ENCODE peak calls at places on chromosome 6, in four cellular contexts. X, H, Y and L are unnamed samples.

GRCh38 chr6:51814418-51814817 is 273.0 kb downstream of the PKHD1 start:
- DNase-seq in X (peak), H (no peak), Y (no peak), L (no peak)

GRCh38 chr6:108689279-108690161 is 128.8 kb downstream of the FOXO3 start:
- DNase-seq in H (peak), X (no peak), Y (peak), L (no peak)

GRCh38 chr6:80186082-80186481 is 79.6 kb downstream of the BCKDHB start:
- DNase-seq in X (no peak), H (no peak), Y (no peak), L (no peak)

GRCh38 chr6:18263561-18264337 is 581 bp downstream of the DEK start:
- DNase-seq in X (peak), H (no peak), Y (peak), L (no peak)

GRCh38 chr6:10369896-10370295 is 45.0 kb downstream of the TFAP2A start:
- DNase-seq in X (no peak), Y (no peak), H (no peak), L (no peak)

GRCh38 chr6:143596857-143597256 is 80.9 kb upstream of the PHACTR2 start:
- DNase-seq in Y (no peak), X (peak), H (no peak), L (no peak)

GRCh38 chr6:130677766-130678165 is 149.4 kb upstream of the SMLR1 start:
- DNase-seq in X (no peak), H (no peak), Y (no peak), L (no peak)

GRCh38 chr6:62652692-62653328 is 366.8 kb upstream of the KHDRBS2 start:
- DNase-seq in X (peak), Y (no peak), H (no peak), L (no peak)

GRCh38 chr6:152206072-152206818 is 398.8 kb downstream of the ESR1 start:
- DNase-seq in H (no peak), Y (no peak), X (peak), L (no peak)

GRCh38 chr6:154403803-154404202 is 47.2 kb upstream of the IPCEF1 start:
- DNase-seq in Y (peak), X (no peak), H (no peak), L (no peak)

GRCh38 chr6:87115402-87116135 is 20.7 kb upstream of the CGA start:
- DNase-seq in H (no peak), X (peak), Y (no peak), L (no peak)

GRCh38 chr6:90859612-90860011 is 272.7 kb upstream of the MAP3K7 start:
- DNase-seq in Y (no peak), H (no peak), X (peak), L (no peak)

GRCh38 chr6:78436335-78436734 is 431.0 kb upstream of the IRAK1BP1 start:
- DNase-seq in H (no peak), X (peak), Y (no peak), L (no peak)

GRCh38 chr6:31172973-31173384 is 2.5 kb upstream of the POU5F1 start:
- DNase-seq in Y (no peak), H (no peak), X (peak), L (no peak)

GRCh38 chr6:32501016-32501415 is 29.1 kb downstream of the HLA-DRB5 start:
- DNase-seq in X (no peak), Y (no peak), H (no peak), L (no peak)

GRCh38 chr6:95087394-95088097 is 489.8 kb upstream of the MANEA start:
- DNase-seq in Y (no peak), X (no peak), H (no peak), L (no peak)

GRCh38 chr6:150720774-150721233 is 121.1 kb downstream of the PLEKHG1 start:
- DNase-seq in X (peak), Y (no peak), H (no peak), L (peak)

GRCh38 chr6:48490658-48491057 is 379.7 kb upstream of the PTCHD4 start:
- DNase-seq in Y (no peak), X (no peak), H (no peak), L (no peak)

GRCh38 chr6:3228791-3229565 is 1.5 kb upstream of the TUBB2B start:
- DNase-seq in H (no peak), Y (no peak), X (peak), L (no peak)

GRCh38 chr6:128597956-128598355 is 77.6 kb upstream of the PTPRK start:
- DNase-seq in Y (peak), X (no peak), H (no peak), L (no peak)

GRCh38 chr6:85977661-85978060 is 335.0 kb upstream of the SYNCRIP start:
- DNase-seq in H (no peak), X (no peak), Y (no peak), L (no peak)

GRCh38 chr6:52929321-52930164 is 20.0 kb upstream of the GSTA3 start:
- DNase-seq in Y (peak), X (no peak), H (no peak), L (no peak)

GRCh38 chr6:77073410-77073760 is 389.9 kb downstream of the HTR1B start:
- DNase-seq in X (no peak), H (no peak), Y (no peak), L (no peak)

GRCh38 chr6:126625019-126625418 is 285.1 kb downstream of the CENPW start:
- DNase-seq in Y (no peak), H (no peak), X (peak), L (no peak)

GRCh38 chr6:127582777-127583462 is 5.9 kb downstream of the C6orf58 start:
- DNase-seq in H (no peak), Y (no peak), X (no peak), L (no peak)

GRCh38 chr6:123417411-123417810 is 219.3 kb downstream of the TRDN start:
- DNase-seq in X (no peak), H (no peak), Y (no peak), L (no peak)

GRCh38 chr6:15555101-15556038 is 107.5 kb downstream of the DTNBP1 start:
- DNase-seq in X (peak), Y (no peak), H (no peak), L (no peak)

GRCh38 chr6:134123666-134124208 is 71.3 kb upstream of the SLC2A12 start:
- DNase-seq in H (no peak), X (peak), Y (peak), L (no peak)

GRCh38 chr6:133190912-133191311 is 50.2 kb upstream of the EYA4 start:
- DNase-seq in H (no peak), X (no peak), Y (no peak), L (no peak)

GRCh38 chr6:138833819-138834539 is 38.1 kb downstream of the ECT2L start:
- DNase-seq in Y (no peak), H (no peak), X (no peak), L (no peak)

GRCh38 chr6:19945843-19946358 is 108.7 kb downstream of the ID4 start:
- DNase-seq in Y (no peak), H (no peak), X (no peak), L (no peak)

GRCh38 chr6:90177544-90178293 is 118.9 kb downstream of the BACH2 start:
- DNase-seq in H (no peak), X (no peak), Y (no peak), L (no peak)

GRCh38 chr6:45678063-45678620 is 300.4 kb upstream of the SUPT3H start:
- DNase-seq in Y (no peak), H (no peak), X (no peak), L (no peak)

DNA sequence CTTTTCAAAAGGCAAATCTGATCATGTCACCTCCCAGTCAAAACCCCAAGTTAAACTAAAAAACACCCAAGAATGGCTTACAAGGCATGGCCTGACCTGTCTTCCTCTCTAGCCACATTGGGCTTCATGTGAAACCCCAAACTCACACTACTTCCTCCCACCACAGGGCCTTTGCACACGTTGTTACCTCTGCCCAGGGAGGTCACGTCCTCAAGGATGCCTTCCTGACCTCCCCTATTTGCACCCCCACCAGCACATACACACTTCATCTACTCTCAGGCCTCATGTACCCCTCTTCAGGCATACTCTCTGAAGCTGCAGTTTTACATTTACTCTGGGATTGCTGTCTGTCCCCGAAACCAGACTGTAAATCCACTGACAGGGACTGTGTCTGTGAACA is 6.1 kb downstream of the EZR start:
- DNase-seq in X (no peak), Y (no peak), H (no peak), L (no peak)
- TF ChIP-seq POLR2AphosphoS5 in X (no peak), Y (no peak), H (no peak), L (peak)

GRCh38 chr6:145015739-145016558 is 719.4 kb downstream of the EPM2A start:
- DNase-seq in H (no peak), X (no peak), Y (no peak), L (peak)
- TF ChIP-seq POLR2AphosphoS5 in H (no peak), X (no peak), Y (no peak), L (no peak)

DNA sequence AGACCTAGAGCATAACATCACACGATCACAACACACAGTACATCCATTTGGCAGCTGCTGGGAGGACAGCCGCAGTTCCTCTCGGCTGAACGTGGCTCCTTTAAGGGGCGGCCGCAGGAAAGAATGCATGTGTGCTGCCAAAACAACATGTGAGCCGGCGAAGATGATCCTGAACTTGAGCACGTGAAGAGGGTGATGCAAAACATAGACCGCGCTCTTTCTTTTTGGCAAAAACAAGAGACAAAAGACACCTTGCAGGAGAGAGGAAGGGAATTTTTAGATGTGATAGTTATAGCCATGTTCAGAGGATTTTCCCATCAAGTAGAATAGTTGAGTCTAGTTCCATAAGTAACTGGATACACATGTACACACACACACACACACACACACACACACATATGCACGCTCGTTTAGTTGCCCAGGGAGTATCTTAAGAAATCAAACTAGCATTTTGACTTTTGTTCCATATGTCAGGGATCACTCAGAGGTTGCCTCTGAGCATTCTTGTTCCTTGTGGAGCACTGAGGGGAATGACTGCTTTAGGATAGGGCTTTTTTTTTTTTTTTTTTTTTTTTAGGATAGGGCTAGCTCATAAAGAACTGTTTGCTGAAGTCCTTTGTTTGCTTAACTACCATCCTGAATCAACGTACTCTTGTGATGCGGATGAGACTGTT is 21.7 kb upstream of the RANBP9 start:
- DNase-seq in Y (peak), X (no peak), H (peak), L (no peak)
- TF ChIP-seq POLR2AphosphoS5 in Y (peak), X (no peak), H (peak), L (no peak)

GRCh38 chr6:44255848-44256247 is 1.5 kb downstream of the SLC35B2 start:
- DNase-seq in Y (no peak), H (no peak), X (no peak), L (no peak)

GRCh38 chr6:44253307-44254101 is 3.8 kb downstream of the SLC35B2 start:
- DNase-seq in H (no peak), X (peak), Y (no peak), L (no peak)

GRCh38 chr6:44254957-44255808 is 2.1 kb downstream of the SLC35B2 start:
- DNase-seq in H (no peak), Y (no peak), X (peak), L (no peak)

GRCh38 chr6:44256291-44257006 is 879 bp downstream of the SLC35B2 start:
- DNase-seq in Y (no peak), H (no peak), X (peak), L (no peak)

DNA sequence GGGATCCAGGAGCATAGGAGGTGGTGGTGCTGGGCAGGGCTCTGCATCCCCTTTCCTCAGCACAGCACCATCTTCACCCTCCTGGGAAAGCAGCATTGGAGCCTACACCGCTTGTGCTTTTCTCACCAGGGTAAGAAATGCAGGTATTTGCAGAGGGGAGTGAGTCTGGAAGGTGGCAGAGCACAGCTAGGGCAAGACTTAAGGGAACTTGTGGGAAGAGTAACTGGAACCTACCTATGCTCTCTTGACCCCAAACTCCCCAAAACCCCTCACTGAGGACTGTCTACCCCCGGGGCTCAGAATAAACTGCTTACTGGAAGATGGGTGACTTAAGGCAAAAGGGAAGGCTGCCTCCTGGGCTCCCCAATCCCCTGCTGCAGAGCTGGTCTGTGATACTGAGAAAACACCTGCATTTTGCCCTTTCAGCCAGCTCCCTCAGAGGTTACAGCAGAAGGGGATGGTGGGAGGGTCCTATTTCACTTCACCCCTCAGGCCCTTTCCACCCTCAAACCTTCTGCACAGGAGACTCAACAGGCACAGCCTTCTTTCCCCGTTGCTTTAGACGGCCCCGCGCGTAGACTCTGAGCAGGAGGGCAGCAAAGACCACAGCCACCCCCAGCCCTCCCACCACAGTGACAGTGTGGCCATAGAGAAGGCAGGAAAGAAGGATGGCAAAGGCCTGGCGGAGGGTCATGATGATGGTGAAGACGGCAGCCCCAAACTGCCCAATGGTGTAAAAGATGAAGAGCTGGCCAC is 2.9 kb downstream of the SLC35B2 start:
- DNase-seq in X (no peak), H (no peak), Y (no peak), L (no peak)
- TF ChIP-seq POLR2AphosphoS5 in X (peak), H (no peak), Y (no peak), L (peak)

GRCh38 chr6:89023591-89024441 is 56.7 kb upstream of the PNRC1 start:
- DNase-seq in X (no peak), H (no peak), Y (no peak), L (no peak)
- TF ChIP-seq POLR2AphosphoS5 in X (no peak), H (no peak), Y (peak), L (no peak)

DNA sequence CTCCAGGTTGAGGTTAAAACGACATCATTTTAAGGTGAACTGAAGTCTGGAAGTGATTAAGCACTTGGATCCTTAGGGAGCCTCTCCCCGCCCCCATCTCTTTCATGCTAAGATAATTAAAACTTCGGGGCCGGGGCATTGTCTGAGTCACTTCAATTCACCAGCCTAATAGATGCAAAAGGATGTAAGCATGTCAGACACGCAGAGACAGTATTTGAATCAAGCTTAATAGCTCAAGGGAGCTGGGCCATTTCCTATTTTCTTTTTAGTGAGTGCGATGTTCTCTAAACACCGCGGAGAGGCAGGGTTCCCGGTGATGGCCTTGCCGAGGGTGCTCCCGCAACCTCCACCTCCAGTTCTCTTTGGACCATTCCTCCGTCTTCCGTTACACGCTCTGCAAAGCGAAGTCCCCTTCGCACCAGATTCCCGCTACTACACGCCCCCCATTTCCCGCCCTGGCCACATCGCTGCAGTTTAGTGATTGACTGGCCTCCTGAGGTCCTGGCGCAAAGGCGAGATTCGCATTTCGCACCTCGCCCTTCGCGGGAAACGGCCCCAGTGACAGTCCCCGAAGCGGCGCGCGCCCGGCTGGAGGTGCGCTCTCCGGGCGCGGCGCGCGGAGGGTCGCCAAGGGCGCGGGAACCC is 516 bp upstream of the IRF4 start:
- DNase-seq in X (peak), H (no peak), Y (no peak), L (no peak)
- TF ChIP-seq POLR2AphosphoS5 in X (no peak), H (no peak), Y (no peak), L (no peak)

GRCh38 chr6:100592929-100593328 is 128.2 kb upstream of the SIM1 start:
- DNase-seq in X (no peak), H (no peak), Y (no peak), L (no peak)
- TF ChIP-seq POLR2AphosphoS5 in X (no peak), H (no peak), Y (no peak), L (no peak)

GRCh38 chr6:35719407-35719829 is 17.4 kb upstream of the ARMC12 start:
- DNase-seq in X (no peak), Y (no peak), H (no peak), L (no peak)

GRCh38 chr6:35722121-35722761 is 14.6 kb upstream of the ARMC12 start:
- DNase-seq in Y (peak), X (no peak), H (no peak), L (no peak)

GRCh38 chr6:35718354-35718695 is 18.5 kb upstream of the ARMC12 start:
- DNase-seq in Y (no peak), H (no peak), X (peak), L (no peak)

GRCh38 chr6:35718911-35719381 is 17.9 kb upstream of the ARMC12 start:
- DNase-seq in Y (no peak), H (peak), X (no peak), L (no peak)

DNA sequence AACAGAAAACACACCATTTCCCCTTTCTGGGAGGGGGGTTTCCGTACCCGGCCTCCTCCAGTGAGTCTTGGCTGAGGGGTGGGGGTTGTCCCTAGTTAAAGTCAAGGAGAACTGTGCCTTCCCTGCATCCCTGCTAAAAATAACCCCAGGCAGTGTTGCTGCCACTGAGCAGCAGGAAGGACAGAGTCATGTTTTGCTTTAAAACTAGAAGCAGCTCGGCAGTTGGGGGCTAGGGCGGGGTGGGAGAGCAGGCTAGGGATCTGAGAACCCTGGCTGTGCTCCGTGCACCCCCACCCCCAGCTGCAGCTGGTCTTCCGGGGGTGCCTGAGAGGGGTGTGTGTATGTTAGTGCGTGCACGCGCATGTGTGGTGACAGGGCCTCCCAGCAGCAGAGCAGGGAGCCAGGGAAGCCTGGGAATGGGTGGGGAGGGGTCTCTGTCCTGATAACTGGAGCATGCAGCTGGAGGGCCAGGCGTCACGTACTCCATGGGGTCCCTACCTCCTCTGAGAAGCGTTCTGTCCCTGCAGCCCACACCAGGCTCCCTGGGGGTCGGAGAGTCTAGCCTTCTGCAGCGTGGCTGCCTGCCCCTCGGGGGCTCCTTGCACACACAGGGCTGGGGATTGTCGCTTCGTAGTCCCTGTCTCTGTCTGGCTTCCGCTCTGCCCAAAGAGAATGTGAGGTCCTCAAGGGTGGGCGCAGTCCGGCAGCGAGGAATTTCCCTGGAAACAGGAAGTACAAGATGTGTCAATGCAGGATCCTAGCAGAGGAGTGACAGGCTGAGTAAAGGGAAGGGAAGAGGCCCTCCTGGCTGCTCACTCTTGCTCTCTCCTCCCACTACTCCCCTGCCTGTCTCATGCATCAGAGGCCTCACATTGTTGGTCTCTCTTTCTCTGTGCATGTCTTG is 16.8 kb upstream of the ARMC12 start:
- DNase-seq in Y (no peak), X (peak), H (peak), L (peak)
- TF ChIP-seq POLR2AphosphoS5 in Y (peak), X (no peak), H (no peak), L (no peak)